ENCODE peak calls at places on chromosomes 7 and 10, in six cellular contexts. One of them, this sample, is unnamed.

GRCh38 chr7:147990079-147990478 is 600.5 kb upstream of the C7orf33 start:
- DNase-seq in GM10248: no peak
- DNase-seq in lower leg skin: no peak
- DNase-seq in GM13977: no peak
- DNase-seq in upper lobe of right lung: no peak
- DNase-seq in psoas muscle: no peak
- DNase-seq in this sample: no peak

GRCh38 chr10:73060738-73061635 is 35.7 kb downstream of the P4HA1 start:
- DNase-seq in GM13977: peak; percentile 30
- DNase-seq in upper lobe of right lung: no peak
- DNase-seq in GM10248: peak; percentile 22
- DNase-seq in psoas muscle: no peak
- DNase-seq in lower leg skin: no peak
- DNase-seq in this sample: no peak

GRCh38 chr10:111578076-111578475 is 501.2 kb downstream of the ADRA2A start:
- DNase-seq in lower leg skin: no peak
- DNase-seq in psoas muscle: peak; percentile 54
- DNase-seq in GM10248: no peak
- DNase-seq in upper lobe of right lung: no peak
- DNase-seq in GM13977: no peak
- DNase-seq in this sample: no peak

GRCh38 chr7:75958802-75959543 is 35.4 kb downstream of the TMEM120A start:
- DNase-seq in psoas muscle: no peak
- DNase-seq in GM13977: no peak
- DNase-seq in lower leg skin: no peak
- DNase-seq in GM10248: no peak
- DNase-seq in upper lobe of right lung: no peak
- DNase-seq in this sample: no peak

GRCh38 chr10:1465421-1465902 is 271.9 kb downstream of the ADARB2 start:
- DNase-seq in upper lobe of right lung: peak; percentile 55
- DNase-seq in GM10248: no peak
- DNase-seq in lower leg skin: no peak
- DNase-seq in psoas muscle: no peak
- DNase-seq in GM13977: peak; percentile 50
- DNase-seq in this sample: no peak

GRCh38 chr10:30828680-30829079 is 199.1 kb upstream of the LYZL2 start:
- DNase-seq in psoas muscle: no peak
- DNase-seq in GM10248: no peak
- DNase-seq in lower leg skin: no peak
- DNase-seq in upper lobe of right lung: no peak
- DNase-seq in GM13977: no peak
- DNase-seq in this sample: no peak

GRCh38 chr10:73338801-73339368 is 19.8 kb downstream of the CFAP70 start:
- DNase-seq in GM13977: no peak
- DNase-seq in psoas muscle: no peak
- DNase-seq in GM10248: no peak
- DNase-seq in lower leg skin: no peak
- DNase-seq in upper lobe of right lung: no peak
- DNase-seq in this sample: no peak

GRCh38 chr7:192701-193536 is 548 bp downstream of the FAM20C start:
- DNase-seq in lower leg skin: no peak
- DNase-seq in GM10248: no peak
- DNase-seq in upper lobe of right lung: no peak
- DNase-seq in GM13977: no peak
- DNase-seq in psoas muscle: no peak
- DNase-seq in this sample: no peak

GRCh38 chr7:158812684-158813083 is 16.6 kb downstream of the ESYT2 start:
- DNase-seq in lower leg skin: no peak
- DNase-seq in GM10248: no peak
- DNase-seq in psoas muscle: no peak
- DNase-seq in upper lobe of right lung: no peak
- DNase-seq in GM13977: no peak
- DNase-seq in this sample: no peak

GRCh38 chr7:103870664-103871063 is 118.8 kb downstream of the RELN start:
- DNase-seq in upper lobe of right lung: no peak
- DNase-seq in psoas muscle: no peak
- DNase-seq in lower leg skin: no peak
- DNase-seq in GM10248: no peak
- DNase-seq in GM13977: no peak
- DNase-seq in this sample: no peak

GRCh38 chr7:1385086-1385808 is 74.0 kb downstream of the MICALL2 start:
- DNase-seq in upper lobe of right lung: no peak
- DNase-seq in GM13977: no peak
- DNase-seq in GM10248: no peak
- DNase-seq in psoas muscle: no peak
- DNase-seq in lower leg skin: no peak
- DNase-seq in this sample: no peak

GRCh38 chr10:20708305-20708704 is 188.8 kb downstream of the NEBL start:
- DNase-seq in GM10248: no peak
- DNase-seq in psoas muscle: no peak
- DNase-seq in lower leg skin: no peak
- DNase-seq in GM13977: no peak
- DNase-seq in upper lobe of right lung: no peak
- DNase-seq in this sample: no peak

GRCh38 chr10:12097791-12098190 is 29.0 kb downstream of the DHTKD1 start:
- DNase-seq in lower leg skin: no peak
- DNase-seq in GM10248: no peak
- DNase-seq in GM13977: no peak
- DNase-seq in psoas muscle: no peak
- DNase-seq in upper lobe of right lung: no peak
- DNase-seq in this sample: no peak

GRCh38 chr7:81692146-81692905 is 77.5 kb downstream of the HGF start:
- DNase-seq in GM10248: no peak
- DNase-seq in psoas muscle: no peak
- DNase-seq in lower leg skin: no peak
- DNase-seq in GM13977: no peak
- DNase-seq in upper lobe of right lung: no peak
- DNase-seq in this sample: no peak

GRCh38 chr10:51030480-51030879 is 43.8 kb upstream of the PRKG1 start:
- DNase-seq in GM10248: no peak
- DNase-seq in psoas muscle: no peak
- DNase-seq in GM13977: no peak
- DNase-seq in upper lobe of right lung: no peak
- DNase-seq in lower leg skin: no peak
- DNase-seq in this sample: no peak

GRCh38 chr7:28767356-28767755 is 190.8 kb downstream of the TRIL start:
- DNase-seq in lower leg skin: no peak
- DNase-seq in psoas muscle: no peak
- DNase-seq in upper lobe of right lung: no peak
- DNase-seq in GM13977: no peak
- DNase-seq in GM10248: no peak
- DNase-seq in this sample: no peak

GRCh38 chr10:110176626-110177025 is 30.8 kb upstream of the MXI1 start:
- DNase-seq in GM10248: no peak
- DNase-seq in GM13977: no peak
- DNase-seq in lower leg skin: no peak
- DNase-seq in upper lobe of right lung: no peak
- DNase-seq in psoas muscle: no peak
- DNase-seq in this sample: no peak

GRCh38 chr10:18607503-18607902 is 43.9 kb downstream of the NSUN6 start:
- DNase-seq in GM13977: no peak
- DNase-seq in upper lobe of right lung: no peak
- DNase-seq in lower leg skin: peak; percentile 21
- DNase-seq in GM10248: no peak
- DNase-seq in psoas muscle: no peak
- DNase-seq in this sample: no peak

GRCh38 chr7:14504134-14504533 is 398.4 kb downstream of the DGKB start:
- DNase-seq in lower leg skin: no peak
- DNase-seq in GM13977: no peak
- DNase-seq in psoas muscle: no peak
- DNase-seq in upper lobe of right lung: no peak
- DNase-seq in GM10248: no peak
- DNase-seq in this sample: no peak

GRCh38 chr10:13105184-13105583 is 5.2 kb downstream of the OPTN start:
- DNase-seq in GM13977: no peak
- DNase-seq in psoas muscle: no peak
- DNase-seq in GM10248: no peak
- DNase-seq in upper lobe of right lung: no peak
- DNase-seq in lower leg skin: no peak
- DNase-seq in this sample: no peak

GRCh38 chr7:73866446-73866767 is 5.4 kb downstream of the TMEM270 start:
- DNase-seq in lower leg skin: no peak
- DNase-seq in upper lobe of right lung: no peak
- DNase-seq in GM13977: no peak
- DNase-seq in GM10248: no peak
- DNase-seq in psoas muscle: no peak
- DNase-seq in this sample: no peak

GRCh38 chr7:29469306-29469705 is 94.3 kb upstream of the PRR15 start:
- DNase-seq in upper lobe of right lung: no peak
- DNase-seq in psoas muscle: no peak
- DNase-seq in lower leg skin: no peak
- DNase-seq in GM13977: no peak
- DNase-seq in GM10248: no peak
- DNase-seq in this sample: no peak

GRCh38 chr7:141700291-141700847 is 1.6 kb downstream of the DENND11 start:
- DNase-seq in GM10248: no peak
- DNase-seq in lower leg skin: no peak
- DNase-seq in upper lobe of right lung: no peak
- DNase-seq in psoas muscle: no peak
- DNase-seq in GM13977: no peak
- DNase-seq in this sample: no peak

GRCh38 chr10:21849624-21850023 is 153.9 kb downstream of the DNAJC1 start:
- DNase-seq in psoas muscle: no peak
- DNase-seq in lower leg skin: no peak
- DNase-seq in GM13977: no peak
- DNase-seq in upper lobe of right lung: no peak
- DNase-seq in GM10248: no peak
- DNase-seq in this sample: no peak

GRCh38 chr10:69819713-69820506 is 18.2 kb downstream of the COL13A1 start:
- DNase-seq in psoas muscle: no peak
- DNase-seq in lower leg skin: no peak
- DNase-seq in upper lobe of right lung: no peak
- DNase-seq in GM13977: no peak
- DNase-seq in GM10248: no peak
- DNase-seq in this sample: no peak

DNA sequence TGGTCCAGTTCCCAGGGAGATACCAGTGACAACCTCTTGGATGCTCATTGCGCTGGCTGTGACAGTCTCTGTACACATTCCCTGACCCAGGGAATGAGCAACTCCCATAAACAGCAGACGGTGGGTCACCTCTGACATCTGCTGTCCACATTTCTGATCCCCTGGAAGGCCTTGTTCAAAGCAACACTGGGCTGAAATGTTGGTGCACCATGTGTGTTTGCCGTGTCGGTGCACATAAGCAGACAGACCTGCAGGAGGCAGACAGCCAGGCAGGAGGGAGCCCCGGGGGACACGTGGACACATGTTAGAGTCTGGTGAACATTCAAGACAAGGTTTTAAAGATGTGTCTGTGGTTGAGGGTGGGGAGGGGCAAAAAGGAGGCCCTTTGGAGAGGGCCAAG is 254.9 kb downstream of the PLXNA4 start:
- DNase-seq in lower leg skin: no peak
- DNase-seq in GM10248: no peak
- DNase-seq in GM13977: no peak
- DNase-seq in psoas muscle: no peak
- DNase-seq in upper lobe of right lung: no peak
- DNase-seq in this sample: peak; percentile 53
- TF ChIP-seq CTCF in lower leg skin: no peak
- TF ChIP-seq CTCF in GM10248: no peak
- TF ChIP-seq CTCF in GM13977: no peak
- TF ChIP-seq CTCF in psoas muscle: no peak
- TF ChIP-seq CTCF in upper lobe of right lung: no peak
- TF ChIP-seq CTCF in this sample: peak; percentile 23

GRCh38 chr7:42572046-42572445 is 335.0 kb upstream of the GLI3 start:
- DNase-seq in psoas muscle: no peak
- DNase-seq in GM13977: no peak
- DNase-seq in GM10248: no peak
- DNase-seq in upper lobe of right lung: no peak
- DNase-seq in lower leg skin: no peak
- DNase-seq in this sample: no peak

GRCh38 chr7:42573904-42574692 is 337.1 kb upstream of the GLI3 start:
- DNase-seq in GM13977: no peak
- DNase-seq in psoas muscle: no peak
- DNase-seq in GM10248: no peak
- DNase-seq in upper lobe of right lung: no peak
- DNase-seq in lower leg skin: no peak
- DNase-seq in this sample: no peak

GRCh38 chr7:42572561-42572960 is 335.6 kb upstream of the GLI3 start:
- DNase-seq in GM13977: no peak
- DNase-seq in psoas muscle: no peak
- DNase-seq in GM10248: no peak
- DNase-seq in lower leg skin: no peak
- DNase-seq in upper lobe of right lung: no peak
- DNase-seq in this sample: no peak

GRCh38 chr7:42575161-42575560 is 336.7 kb downstream of the C7orf25 start:
- DNase-seq in GM13977: no peak
- DNase-seq in upper lobe of right lung: no peak
- DNase-seq in GM10248: no peak
- DNase-seq in lower leg skin: no peak
- DNase-seq in psoas muscle: no peak
- DNase-seq in this sample: no peak

DNA sequence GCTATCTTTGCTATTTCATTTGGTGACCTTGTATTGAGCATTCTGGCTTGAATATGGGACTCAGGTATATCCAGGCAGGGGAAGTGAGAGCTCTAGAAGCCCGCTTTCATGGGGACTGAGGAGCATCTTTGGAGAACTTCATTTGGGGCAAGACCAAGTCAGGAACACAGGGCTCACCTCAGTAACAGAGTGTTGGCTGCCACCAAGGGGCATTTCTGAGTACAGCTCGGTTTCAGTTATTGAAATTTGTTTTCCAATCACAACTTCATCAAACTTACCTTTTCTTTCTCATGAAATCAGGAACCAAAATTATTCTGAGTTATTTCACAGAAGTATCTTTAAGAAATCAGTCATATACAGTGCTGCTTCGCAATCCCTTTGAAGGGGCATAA is 337.2 kb downstream of the C7orf25 start:
- DNase-seq in GM13977: no peak
- DNase-seq in upper lobe of right lung: no peak
- DNase-seq in psoas muscle: no peak
- DNase-seq in GM10248: no peak
- DNase-seq in lower leg skin: no peak
- DNase-seq in this sample: no peak
- TF ChIP-seq CTCF in GM13977: no peak
- TF ChIP-seq CTCF in upper lobe of right lung: no peak
- TF ChIP-seq CTCF in psoas muscle: peak; percentile 11
- TF ChIP-seq CTCF in GM10248: no peak
- TF ChIP-seq CTCF in lower leg skin: no peak
- TF ChIP-seq CTCF in this sample: no peak

DNA sequence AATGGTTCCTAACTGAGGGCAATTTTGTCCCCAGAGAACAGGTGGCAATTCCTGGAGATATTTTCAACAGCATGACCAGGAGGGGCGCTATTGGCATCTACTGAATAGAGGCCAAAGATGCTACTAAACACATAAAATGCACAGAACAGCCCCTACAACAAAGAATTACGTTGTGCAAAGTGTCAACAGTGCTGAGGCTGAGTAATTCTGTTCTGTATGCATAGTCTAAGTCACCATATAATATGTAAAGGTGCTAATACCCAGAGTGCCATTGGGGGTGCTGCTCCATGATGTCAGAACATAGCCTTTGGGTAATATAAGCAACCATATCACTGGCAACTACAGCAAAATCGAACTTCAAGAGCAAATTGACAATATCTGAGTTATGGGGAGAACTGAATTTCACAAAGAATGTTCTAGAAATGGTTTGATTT is 213.3 kb upstream of the PHYHIPL start:
- DNase-seq in lower leg skin: no peak
- DNase-seq in GM13977: no peak
- DNase-seq in upper lobe of right lung: no peak
- DNase-seq in GM10248: no peak
- DNase-seq in psoas muscle: no peak
- DNase-seq in this sample: no peak
- TF ChIP-seq CTCF in lower leg skin: no peak
- TF ChIP-seq CTCF in GM13977: no peak
- TF ChIP-seq CTCF in upper lobe of right lung: no peak
- TF ChIP-seq CTCF in GM10248: peak; percentile 4
- TF ChIP-seq CTCF in psoas muscle: no peak
- TF ChIP-seq CTCF in this sample: peak; percentile 29

GRCh38 chr7:3399858-3400257 is 98.8 kb downstream of the SDK1 start:
- DNase-seq in psoas muscle: no peak
- DNase-seq in GM10248: no peak
- DNase-seq in lower leg skin: no peak
- DNase-seq in upper lobe of right lung: no peak
- DNase-seq in GM13977: no peak
- DNase-seq in this sample: no peak
- TF ChIP-seq CTCF in psoas muscle: no peak
- TF ChIP-seq CTCF in GM10248: no peak
- TF ChIP-seq CTCF in lower leg skin: no peak
- TF ChIP-seq CTCF in upper lobe of right lung: no peak
- TF ChIP-seq CTCF in GM13977: peak; percentile 16
- TF ChIP-seq CTCF in this sample: peak; percentile 24

This sample was measured in D721Med.